ENCODE peak calls at places on chromosomes 2 and 18, in eight cellular contexts. K is Calu3; S is NCI-H1092 treated with DMSO at 0.1 percent for 48 hours; A is activated CD8-positive, alpha-beta memory T cell treated with anti-CD3 and anti-CD28 coated beads, Interleukin-2, amount 10 ng/mL, durations not matched to agents 7 days and 5 days; M is amniotic stem cell; Y is LoVo; J is BJ; N is stimulated activated CD8-positive, alpha-beta memory T cell treated with anti-CD3 and anti-CD28 coated beads, Interleukin-4, amount 100 ng/mL, for 24 hours. G is an unnamed sample.

GRCh38 chr2:223010641-223011040 is 41.3 kb upstream of the KCNE4 start:
- DNase-seq in S (no peak), A (no peak), J (peak), M (peak), Y (no peak), N (no peak), K (no peak), G (no peak)

GRCh38 chr2:33126973-33127372 is 180.2 kb downstream of the LTBP1 start:
- DNase-seq in M (no peak), J (no peak), A (no peak), S (no peak), Y (no peak), N (no peak), K (no peak), G (no peak)

GRCh38 chr2:174510583-174511189 is 23.9 kb upstream of the GPR155 start:
- DNase-seq in K (no peak), S (no peak), M (no peak), J (no peak), N (no peak), Y (no peak), A (no peak), G (peak)

GRCh38 chr2:176380341-176380740 is 111.1 kb downstream of the MTX2 start:
- DNase-seq in Y (no peak), K (no peak), N (no peak), J (no peak), A (no peak), M (no peak), S (no peak), G (no peak)

GRCh38 chr2:172395503-172395902 is 31.9 kb upstream of the ITGA6 start:
- DNase-seq in S (no peak), M (no peak), K (no peak), Y (no peak), A (no peak), N (no peak), J (no peak), G (no peak)

GRCh38 chr2:216315817-216316603 is 56.3 kb downstream of the MARCHF4 start:
- DNase-seq in N (no peak), M (peak), J (peak), Y (peak), A (no peak), S (no peak), K (peak), G (peak)

GRCh38 chr18:23103449-23103848 is 31.8 kb upstream of the CABLES1 start:
- DNase-seq in S (no peak), N (no peak), J (no peak), M (no peak), K (no peak), Y (no peak), A (no peak), G (no peak)

GRCh38 chr2:223753940-223754339 is 83.4 kb downstream of the AP1S3 start:
- DNase-seq in K (no peak), M (no peak), A (no peak), J (no peak), Y (no peak), S (no peak), N (no peak), G (no peak)

GRCh38 chr2:233867993-233868532 is at the start of gene MSL3B:
- DNase-seq in K (peak), J (no peak), Y (peak), A (peak), M (no peak), S (no peak), N (peak), G (peak)

GRCh38 chr2:72010647-72011355 is 136.9 kb downstream of the CYP26B1 start:
- DNase-seq in S (no peak), A (peak), K (no peak), M (no peak), J (no peak), N (no peak), Y (no peak), G (no peak)

GRCh38 chr2:124325667-124326425 is 300.8 kb downstream of the CNTNAP5 start:
- DNase-seq in S (no peak), Y (no peak), N (no peak), M (no peak), A (no peak), K (no peak), J (no peak), G (no peak)

GRCh38 chr18:26804474-26804873 is 61.0 kb downstream of the AQP4 start:
- DNase-seq in J (no peak), N (no peak), K (peak), S (no peak), Y (no peak), A (no peak), M (no peak), G (peak)